ENCODE peak calls at places on chromosomes 4 and X, in six cellular contexts. F is A549, Y is H1, B is endothelial cell of umbilical vein, H is K562, R is HepG2. K is an unnamed sample.

GRCh38 chrX:49042581-49043219 is 457 bp downstream of the TFE3 start:
- DNase-seq in F (no peak), Y (no peak), B (no peak), H (no peak), R (no peak), K (peak; percentile 10)

GRCh38 chr4:689498-690122 is 659 bp upstream of the SLC49A3 start:
- DNase-seq in F (no peak), Y (no peak), B (no peak), H (no peak), R (no peak), K (no peak)

GRCh38 chr4:126718161-126718560 is 914.6 kb upstream of the INTU start:
- DNase-seq in F (no peak), Y (no peak), B (no peak), H (no peak), R (no peak), K (no peak)

GRCh38 chrX:154334496-154334895 is 38.9 kb downstream of the TKTL1 start:
- DNase-seq in F (no peak), Y (no peak), B (no peak), H (no peak), R (no peak), K (no peak)

GRCh38 chrX:9940397-9940796 is 26.8 kb upstream of the CLDN34 start:
- DNase-seq in F (no peak), Y (no peak), B (peak; percentile 78), H (peak; percentile 0), R (no peak), K (no peak)

GRCh38 chrX:134315893-134316292 is 78.9 kb downstream of the CCDC160 start:
- DNase-seq in F (no peak), Y (no peak), B (no peak), H (peak; percentile 6), R (no peak), K (no peak)

GRCh38 chrX:51035746-51036145 is 125.2 kb downstream of the BMP15 start:
- DNase-seq in F (no peak), Y (no peak), B (no peak), H (no peak), R (no peak), K (no peak)

GRCh38 chr4:1368421-1369090 is 21.5 kb downstream of the UVSSA start:
- DNase-seq in F (no peak), Y (no peak), B (no peak), H (no peak), R (no peak), K (peak; percentile 53)

GRCh38 chr4:144579411-144580020 is 66.4 kb upstream of the HHIP start:
- DNase-seq in F (no peak), Y (no peak), B (peak; percentile 88), H (no peak), R (no peak), K (no peak)

GRCh38 chr4:188037003-188037713 is 41.6 kb downstream of the ZFP42 start:
- DNase-seq in F (no peak), Y (no peak), B (no peak), H (no peak), R (no peak), K (no peak)

GRCh38 chrX:109875831-109876230 is 127.1 kb upstream of the TMEM164 start:
- DNase-seq in F (no peak), Y (no peak), B (no peak), H (no peak), R (no peak), K (no peak)

GRCh38 chrX:110847334-110847733 is 51.7 kb upstream of the CHRDL1 start:
- DNase-seq in F (peak; percentile 33), Y (no peak), B (peak; percentile 42), H (peak; percentile 67), R (peak; percentile 32), K (no peak)

GRCh38 chr4:36255575-36255974 is 11.3 kb upstream of the ARAP2 start:
- DNase-seq in F (no peak), Y (no peak), B (no peak), H (no peak), R (no peak), K (no peak)

GRCh38 chrX:52420824-52421443 is 52.1 kb downstream of the XAGE2 start:
- DNase-seq in F (no peak), Y (no peak), B (no peak), H (no peak), R (no peak), K (no peak)

GRCh38 chr4:1035510-1035909 is 24.1 kb downstream of the FGFRL1 start:
- DNase-seq in F (no peak), Y (no peak), B (peak; percentile 34), H (no peak), R (peak; percentile 67), K (no peak)

GRCh38 chr4:158729716-158730559 is 6.7 kb upstream of the PPID start:
- DNase-seq in F (peak; percentile 55), Y (no peak), B (peak; percentile 84), H (peak; percentile 70), R (peak; percentile 67), K (peak; percentile 51)

GRCh38 chrX:119880552-119881437 is 9.2 kb downstream of the NDUFA1 start:
- DNase-seq in F (peak; percentile 59), Y (no peak), B (peak; percentile 44), H (peak; percentile 60), R (peak; percentile 45), K (no peak)

GRCh38 chr4:81754169-81754568 is 282.5 kb upstream of the RASGEF1B start:
- DNase-seq in F (no peak), Y (no peak), B (no peak), H (no peak), R (no peak), K (no peak)

GRCh38 chr4:36006226-36006625 is 238.1 kb downstream of the ARAP2 start:
- DNase-seq in F (no peak), Y (no peak), B (no peak), H (no peak), R (no peak), K (no peak)

GRCh38 chrX:11768039-11768438 is 10.0 kb downstream of the MSL3 start:
- DNase-seq in F (no peak), Y (no peak), B (no peak), H (no peak), R (no peak), K (no peak)

GRCh38 chr4:112853662-112854256 is 195.7 kb upstream of the ANK2 start:
- DNase-seq in F (no peak), Y (no peak), B (no peak), H (no peak), R (no peak), K (no peak)

GRCh38 chrX:138748480-138748879 is 37.0 kb upstream of the FGF13 start:
- DNase-seq in F (no peak), Y (no peak), B (no peak), H (peak; percentile 23), R (no peak), K (no peak)

GRCh38 chr4:164952551-164952950 is 24.9 kb downstream of the TRIM61 start:
- DNase-seq in F (no peak), Y (no peak), B (no peak), H (no peak), R (no peak), K (no peak)

GRCh38 chrX:110000854-110001701 is 1.8 kb upstream of the TMEM164 start:
- DNase-seq in F (no peak), Y (no peak), B (no peak), H (peak; percentile 86), R (no peak), K (no peak)

GRCh38 chrX:83185010-83185409 is 323.1 kb upstream of the POU3F4 start:
- DNase-seq in F (no peak), Y (no peak), B (no peak), H (no peak), R (no peak), K (no peak)

GRCh38 chr4:158170691-158171455 is 2.0 kb downstream of the GASK1B start:
- DNase-seq in F (no peak), Y (no peak), B (peak; percentile 89), H (peak; percentile 42), R (peak; percentile 55), K (peak; percentile 83)

GRCh38 chr4:163003979-163004378 is 162.7 kb downstream of the NAF1 start:
- DNase-seq in F (no peak), Y (no peak), B (no peak), H (no peak), R (peak; percentile 4), K (no peak)
- TF ChIP-seq JUN in F (no peak), Y (no peak), B (no peak), H (no peak), R (no peak), K (no peak)

GRCh38 chr4:150283689-150284088 is 205.4 kb downstream of the DCLK2 start:
- DNase-seq in F (no peak), Y (no peak), B (no peak), H (no peak), R (no peak), K (no peak)

GRCh38 chr4:150280975-150281374 is 202.7 kb downstream of the DCLK2 start:
- DNase-seq in F (no peak), Y (no peak), B (no peak), H (no peak), R (no peak), K (no peak)

GRCh38 chr4:150278206-150278605 is 200.0 kb downstream of the DCLK2 start:
- DNase-seq in F (no peak), Y (no peak), B (no peak), H (no peak), R (no peak), K (no peak)

DNA sequence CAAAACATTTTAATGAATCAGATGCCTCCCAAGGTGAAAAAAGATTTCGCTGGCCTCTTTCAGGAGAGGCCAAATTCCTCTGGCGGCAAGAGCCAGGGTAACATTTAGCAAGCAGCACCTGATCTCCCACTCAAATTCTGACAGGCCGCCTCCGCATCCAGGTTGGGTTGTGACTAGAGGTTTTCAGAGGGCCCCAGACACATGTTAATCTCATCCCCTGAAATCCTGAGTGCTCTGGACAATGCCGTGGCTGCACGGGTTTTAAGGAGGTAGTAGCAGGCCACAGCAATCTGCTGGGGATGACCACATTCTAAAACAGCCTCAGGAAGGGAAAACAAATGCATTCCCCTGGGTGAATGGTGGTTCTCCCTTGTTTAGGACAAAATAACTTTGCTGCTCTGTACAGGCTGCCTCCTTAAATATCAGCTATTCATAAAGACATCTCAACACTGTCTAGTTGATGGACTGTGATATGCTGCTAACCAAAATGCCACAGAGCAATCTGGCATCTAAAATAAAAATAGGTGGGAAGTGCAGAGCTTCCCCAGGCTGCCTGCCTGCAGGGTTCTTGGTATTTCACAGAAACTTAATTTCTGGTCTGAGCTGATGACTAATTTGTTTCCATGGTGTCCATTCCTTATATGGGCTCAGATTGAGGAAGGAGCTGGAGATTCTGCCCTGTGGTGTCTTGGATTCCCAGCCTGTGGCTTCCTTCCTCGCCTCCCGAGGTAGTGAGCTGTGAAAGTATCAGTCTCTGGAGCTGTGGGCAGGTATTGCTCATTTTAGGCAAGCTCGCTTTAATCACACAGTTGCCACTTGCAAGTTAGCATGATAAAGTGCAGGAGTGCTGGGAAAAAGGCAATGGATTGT is 202.1 kb downstream of the DCLK2 start:
- DNase-seq in F (no peak), Y (no peak), B (peak; percentile 40), H (no peak), R (no peak), K (no peak)
- TF ChIP-seq JUN in F (no peak), Y (no peak), B (no peak), H (no peak), R (no peak), K (no peak)

GRCh38 chr4:109967798-109968520 is 55.3 kb downstream of the EGF start:
- DNase-seq in F (no peak), Y (no peak), B (no peak), H (no peak), R (no peak), K (no peak)
- TF ChIP-seq JUN in F (no peak), Y (no peak), B (no peak), H (no peak), R (no peak), K (no peak)

DNA sequence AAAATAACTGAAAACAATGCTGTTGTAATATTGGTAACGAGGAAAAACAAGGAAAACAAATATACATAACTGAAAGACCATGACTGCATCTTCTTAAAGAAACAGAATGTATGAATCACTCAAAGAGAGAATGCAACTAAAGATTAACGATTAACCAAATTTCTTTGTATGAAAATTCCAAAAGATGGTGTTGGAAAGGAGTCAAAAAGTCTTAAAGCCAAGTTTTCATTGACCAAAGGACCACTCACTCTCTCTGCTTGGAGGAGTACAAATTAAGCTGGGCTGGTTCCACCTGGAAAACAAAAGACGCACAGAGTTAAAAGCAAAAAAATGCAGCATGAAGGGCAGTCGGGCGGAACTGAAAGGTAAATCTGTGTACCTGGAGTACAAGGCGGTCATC is 1.8 kb downstream of the DCAF12L1 start:
- DNase-seq in F (no peak), Y (no peak), B (no peak), H (no peak), R (no peak), K (no peak)
- TF ChIP-seq JUN in F (no peak), Y (no peak), B (no peak), H (no peak), R (no peak), K (no peak)

K was measured in WTC11.